ENCODE peak calls at places on chromosomes 5 and 9, in seven cellular contexts. U is dermis blood vessel endothelial cell; Q is C1 segment of cervical spinal cord; Z is DMS153; T is fibroblast of the conjunctiva; V is CD4-positive, alpha-beta T cell; B is NCI-H526. G is an unnamed sample.
A peak's percentile ranks its signal among the peaks of the same experiment; 100 is the strongest.

GRCh38 chr5:126868961-126869451 is 92.1 kb downstream of the LMNB1 start:
- DNase-seq in V (peak; percentile 27), U (peak; percentile 45), Z (no peak), Q (no peak), T (no peak), B (peak; percentile 37), G (peak; percentile 38)

GRCh38 chr5:138653502-138653901 is 78.3 kb upstream of the HSPA9 start:
- DNase-seq in B (peak; percentile 73), Q (no peak), U (peak; percentile 50), Z (no peak), V (no peak), T (no peak), G (no peak)

GRCh38 chr9:127980056-127980705 is 608 bp downstream of the EEIG1 start:
- DNase-seq in Z (no peak), Q (no peak), V (no peak), B (peak; percentile 57), T (no peak), U (peak; percentile 36), G (peak; percentile 69)

GRCh38 chr5:141412853-141413539 is at the start of gene PCDHGA10:
- DNase-seq in U (peak; percentile 83), V (peak; percentile 53), T (peak; percentile 49), Q (no peak), Z (no peak), B (peak; percentile 83), G (peak; percentile 55)

GRCh38 chr9:38020251-38021076 is 48.6 kb downstream of the SHB start:
- DNase-seq in Z (no peak), U (no peak), Q (no peak), B (no peak), V (no peak), T (no peak), G (no peak)

GRCh38 chr5:18465833-18466681 is 831.8 kb downstream of the TAF11L14 start:
- DNase-seq in T (peak; percentile 47), Q (no peak), V (no peak), Z (peak; percentile 50), U (peak; percentile 29), B (peak; percentile 82), G (peak; percentile 10)

GRCh38 chr5:179403426-179404147 is 58.3 kb upstream of the ADAMTS2 start:
- DNase-seq in Q (no peak), V (no peak), B (no peak), U (no peak), Z (no peak), T (no peak), G (no peak)

GRCh38 chr9:110148384-110148783 is 59.6 kb downstream of the C9orf152 start:
- DNase-seq in T (no peak), V (peak; percentile 29), Q (no peak), U (no peak), B (no peak), Z (no peak), G (peak; percentile 69)

GRCh38 chr9:114299286-114300152 is 23.4 kb upstream of the ORM1 start:
- DNase-seq in U (peak; percentile 15), V (no peak), B (no peak), Q (no peak), Z (no peak), T (no peak), G (no peak)